ENCODE peak calls at places on chromosomes 3 and 15, in ten cellular contexts. One of them, this sample, is unnamed. For H3K4me1, the result is how much of the 10 kb centered on the place peaks cover.

GRCh38 chr15:80247320-80247719 is 4.7 kb downstream of the CTXND1 start:
- DNase-seq in sigmoid colon: peak
- DNase-seq in A549: no peak
- DNase-seq in K562: no peak
- DNase-seq in esophagus muscularis mucosa: no peak
- DNase-seq in suprapubic skin: no peak
- DNase-seq in H1: no peak
- DNase-seq in tibial nerve: no peak
- DNase-seq in ovary: no peak
- DNase-seq in transverse colon: no peak
- DNase-seq in this sample: no peak

GRCh38 chr3:16559664-16560365 is 45.4 kb downstream of the DAZL start:
- DNase-seq in transverse colon: no peak
- DNase-seq in H1: no peak
- DNase-seq in A549: no peak
- DNase-seq in sigmoid colon: no peak
- DNase-seq in tibial nerve: no peak
- DNase-seq in ovary: no peak
- DNase-seq in K562: no peak
- DNase-seq in suprapubic skin: no peak
- DNase-seq in esophagus muscularis mucosa: no peak
- DNase-seq in this sample: no peak

GRCh38 chr3:3625461-3626271 is 173.6 kb upstream of the LRRN1 start:
- DNase-seq in ovary: no peak
- DNase-seq in tibial nerve: no peak
- DNase-seq in transverse colon: no peak
- DNase-seq in A549: no peak
- DNase-seq in H1: no peak
- DNase-seq in K562: no peak
- DNase-seq in sigmoid colon: no peak
- DNase-seq in esophagus muscularis mucosa: no peak
- DNase-seq in suprapubic skin: no peak
- DNase-seq in this sample: no peak

GRCh38 chr15:27418729-27419128 is 447.7 kb downstream of the GABRG3 start:
- DNase-seq in transverse colon: no peak
- DNase-seq in esophagus muscularis mucosa: no peak
- DNase-seq in K562: no peak
- DNase-seq in sigmoid colon: no peak
- DNase-seq in A549: no peak
- DNase-seq in H1: no peak
- DNase-seq in suprapubic skin: no peak
- DNase-seq in ovary: no peak
- DNase-seq in tibial nerve: no peak
- DNase-seq in this sample: no peak

GRCh38 chr3:128343287-128344045 is 123.2 kb downstream of the DNAJB8 start:
- DNase-seq in suprapubic skin: no peak
- DNase-seq in esophagus muscularis mucosa: no peak
- DNase-seq in K562: peak
- DNase-seq in ovary: no peak
- DNase-seq in transverse colon: no peak
- DNase-seq in sigmoid colon: peak
- DNase-seq in H1: no peak
- DNase-seq in A549: peak
- DNase-seq in tibial nerve: no peak
- DNase-seq in this sample: peak

GRCh38 chr15:58396181-58396580 is 35.6 kb upstream of the LIPC start:
- DNase-seq in K562: no peak
- DNase-seq in tibial nerve: no peak
- DNase-seq in H1: no peak
- DNase-seq in transverse colon: no peak
- DNase-seq in sigmoid colon: no peak
- DNase-seq in suprapubic skin: no peak
- DNase-seq in A549: no peak
- DNase-seq in esophagus muscularis mucosa: no peak
- DNase-seq in ovary: no peak
- DNase-seq in this sample: no peak

GRCh38 chr3:32443471-32443870 is 51.8 kb downstream of the CMTM7 start:
- DNase-seq in K562: no peak
- DNase-seq in tibial nerve: no peak
- DNase-seq in sigmoid colon: no peak
- DNase-seq in A549: no peak
- DNase-seq in ovary: no peak
- DNase-seq in esophagus muscularis mucosa: no peak
- DNase-seq in suprapubic skin: no peak
- DNase-seq in H1: no peak
- DNase-seq in transverse colon: no peak
- DNase-seq in this sample: no peak

GRCh38 chr15:88891540-88892254 is 3.6 kb downstream of the HAPLN3 start:
- DNase-seq in K562: no peak
- DNase-seq in esophagus muscularis mucosa: no peak
- DNase-seq in suprapubic skin: no peak
- DNase-seq in transverse colon: no peak
- DNase-seq in ovary: no peak
- DNase-seq in tibial nerve: no peak
- DNase-seq in H1: no peak
- DNase-seq in sigmoid colon: no peak
- DNase-seq in A549: no peak
- DNase-seq in this sample: no peak

GRCh38 chr3:120839120-120839519 is 68.9 kb upstream of the STXBP5L start:
- DNase-seq in esophagus muscularis mucosa: no peak
- DNase-seq in A549: no peak
- DNase-seq in suprapubic skin: no peak
- DNase-seq in K562: no peak
- DNase-seq in ovary: no peak
- DNase-seq in transverse colon: no peak
- DNase-seq in H1: no peak
- DNase-seq in sigmoid colon: no peak
- DNase-seq in tibial nerve: no peak
- DNase-seq in this sample: no peak

GRCh38 chr3:171770689-171771620 is 39.3 kb downstream of the PLD1 start:
- DNase-seq in sigmoid colon: no peak
- DNase-seq in H1: no peak
- DNase-seq in transverse colon: peak
- DNase-seq in ovary: no peak
- DNase-seq in esophagus muscularis mucosa: no peak
- DNase-seq in A549: peak
- DNase-seq in K562: peak
- DNase-seq in tibial nerve: peak
- DNase-seq in suprapubic skin: no peak
- DNase-seq in this sample: peak

DNA sequence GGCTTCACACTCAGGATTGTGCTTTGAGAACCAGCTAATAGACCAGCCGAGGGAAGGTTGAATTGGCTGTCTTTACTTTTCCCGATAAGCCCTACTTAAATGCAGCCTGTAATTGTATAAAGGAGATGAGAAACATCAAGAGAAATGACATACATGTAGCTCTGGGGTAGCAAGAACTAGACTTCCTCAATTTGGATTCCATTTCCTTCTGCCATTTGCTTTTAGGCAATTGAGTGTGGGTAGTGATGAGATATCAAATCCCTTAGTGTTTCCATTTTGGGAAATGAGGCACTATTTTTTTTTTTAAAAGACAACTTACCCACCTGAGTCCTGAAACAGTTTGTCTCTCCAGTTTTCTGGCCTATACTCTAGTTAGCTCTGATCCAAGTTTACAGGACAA is 2.2 kb downstream of the INAFM2 start:
- DNase-seq in sigmoid colon: no peak
- DNase-seq in esophagus muscularis mucosa: no peak
- DNase-seq in tibial nerve: no peak
- DNase-seq in ovary: no peak
- DNase-seq in H1: no peak
- DNase-seq in suprapubic skin: no peak
- DNase-seq in K562: no peak
- DNase-seq in A549: no peak
- DNase-seq in transverse colon: no peak
- DNase-seq in this sample: no peak
- H3K4me1 ChIP-seq in sigmoid colon: half or more
- H3K4me1 ChIP-seq in esophagus muscularis mucosa: half or more
- H3K4me1 ChIP-seq in tibial nerve: under half
- H3K4me1 ChIP-seq in ovary: under half
- H3K4me1 ChIP-seq in H1: under half
- H3K4me1 ChIP-seq in suprapubic skin: under half
- H3K4me1 ChIP-seq in K562: under half
- H3K4me1 ChIP-seq in A549: under half
- H3K4me1 ChIP-seq in transverse colon: under half
- H3K4me1 ChIP-seq in this sample: under half

DNA sequence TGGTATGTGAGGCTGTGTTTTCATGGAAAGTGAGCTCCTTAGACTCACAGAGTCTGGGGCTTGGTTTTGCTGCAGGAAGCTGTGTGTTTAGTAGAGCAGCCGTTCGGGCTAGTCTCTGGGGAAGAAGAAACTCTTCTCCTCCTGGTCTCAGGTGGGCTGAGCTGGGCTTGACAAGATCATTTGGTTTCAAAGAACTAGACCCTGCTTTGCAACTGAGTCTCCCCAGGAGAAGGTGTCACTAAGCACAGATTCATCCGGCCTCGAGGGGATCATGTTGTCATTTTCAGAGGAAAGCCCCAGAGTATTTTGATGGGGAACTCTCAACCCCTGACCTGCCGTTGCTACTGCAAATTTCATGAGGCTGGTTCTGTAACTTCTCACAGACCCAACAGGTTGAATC is 188.5 kb downstream of the FAM43A start:
- DNase-seq in esophagus muscularis mucosa: peak
- DNase-seq in ovary: no peak
- DNase-seq in K562: no peak
- DNase-seq in transverse colon: no peak
- DNase-seq in sigmoid colon: no peak
- DNase-seq in A549: no peak
- DNase-seq in H1: peak
- DNase-seq in tibial nerve: no peak
- DNase-seq in suprapubic skin: no peak
- DNase-seq in this sample: no peak
- TF ChIP-seq EP300 in esophagus muscularis mucosa: no peak
- TF ChIP-seq EP300 in ovary: no peak
- TF ChIP-seq EP300 in K562: no peak
- TF ChIP-seq EP300 in transverse colon: no peak
- TF ChIP-seq EP300 in sigmoid colon: no peak
- TF ChIP-seq EP300 in A549: no peak
- TF ChIP-seq EP300 in H1: no peak
- TF ChIP-seq EP300 in tibial nerve: no peak
- TF ChIP-seq EP300 in suprapubic skin: no peak
- TF ChIP-seq EP300 in this sample: no peak

GRCh38 chr3:66443404-66443803 is 57.4 kb downstream of the LRIG1 start:
- DNase-seq in sigmoid colon: peak
- DNase-seq in ovary: no peak
- DNase-seq in H1: no peak
- DNase-seq in transverse colon: no peak
- DNase-seq in A549: no peak
- DNase-seq in K562: no peak
- DNase-seq in suprapubic skin: no peak
- DNase-seq in esophagus muscularis mucosa: no peak
- DNase-seq in tibial nerve: no peak
- DNase-seq in this sample: no peak

GRCh38 chr3:66439666-66440344 is 61.0 kb downstream of the LRIG1 start:
- DNase-seq in tibial nerve: no peak
- DNase-seq in A549: no peak
- DNase-seq in esophagus muscularis mucosa: no peak
- DNase-seq in ovary: no peak
- DNase-seq in K562: no peak
- DNase-seq in suprapubic skin: no peak
- DNase-seq in H1: no peak
- DNase-seq in transverse colon: no peak
- DNase-seq in sigmoid colon: peak
- DNase-seq in this sample: no peak

GRCh38 chr3:66441124-66441523 is 59.7 kb downstream of the LRIG1 start:
- DNase-seq in ovary: no peak
- DNase-seq in suprapubic skin: no peak
- DNase-seq in K562: no peak
- DNase-seq in H1: no peak
- DNase-seq in transverse colon: no peak
- DNase-seq in tibial nerve: no peak
- DNase-seq in sigmoid colon: peak
- DNase-seq in esophagus muscularis mucosa: no peak
- DNase-seq in A549: no peak
- DNase-seq in this sample: no peak

GRCh38 chr3:66442254-66443249 is 58.3 kb downstream of the LRIG1 start:
- DNase-seq in sigmoid colon: peak
- DNase-seq in A549: no peak
- DNase-seq in ovary: peak
- DNase-seq in esophagus muscularis mucosa: no peak
- DNase-seq in K562: no peak
- DNase-seq in H1: peak
- DNase-seq in transverse colon: peak
- DNase-seq in tibial nerve: peak
- DNase-seq in suprapubic skin: peak
- DNase-seq in this sample: peak

GRCh38 chr3:66441692-66442091 is 59.1 kb downstream of the LRIG1 start:
- DNase-seq in A549: no peak
- DNase-seq in K562: no peak
- DNase-seq in esophagus muscularis mucosa: no peak
- DNase-seq in transverse colon: no peak
- DNase-seq in sigmoid colon: no peak
- DNase-seq in tibial nerve: no peak
- DNase-seq in suprapubic skin: no peak
- DNase-seq in ovary: no peak
- DNase-seq in H1: no peak
- DNase-seq in this sample: no peak
- H3K4me1 ChIP-seq in A549: under half
- H3K4me1 ChIP-seq in K562: under half
- H3K4me1 ChIP-seq in esophagus muscularis mucosa: half or more
- H3K4me1 ChIP-seq in transverse colon: half or more
- H3K4me1 ChIP-seq in sigmoid colon: half or more
- H3K4me1 ChIP-seq in tibial nerve: under half
- H3K4me1 ChIP-seq in suprapubic skin: half or more
- H3K4me1 ChIP-seq in ovary: under half
- H3K4me1 ChIP-seq in H1: under half
- H3K4me1 ChIP-seq in this sample: under half

DNA sequence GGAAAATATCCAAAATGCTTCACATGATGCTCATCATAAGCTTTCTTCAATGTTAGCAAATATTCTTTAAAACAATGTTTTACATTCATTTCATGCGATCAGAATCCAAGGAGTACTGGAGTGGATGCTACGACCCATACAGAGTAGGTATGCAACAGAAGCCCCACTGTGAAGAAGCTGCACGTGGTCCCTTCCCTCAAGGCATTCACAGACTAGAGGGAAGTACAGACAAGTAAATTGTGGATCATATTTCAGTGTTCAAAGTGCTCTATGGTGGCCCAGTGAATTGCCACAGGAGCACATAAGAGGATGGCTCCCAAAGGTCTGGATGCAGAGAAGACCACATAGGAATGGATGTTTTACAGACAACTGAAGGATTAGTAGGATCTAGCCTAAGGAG is 789.9 kb downstream of the IGSF11 start:
- DNase-seq in A549: no peak
- DNase-seq in sigmoid colon: no peak
- DNase-seq in suprapubic skin: no peak
- DNase-seq in esophagus muscularis mucosa: no peak
- DNase-seq in H1: no peak
- DNase-seq in transverse colon: no peak
- DNase-seq in K562: no peak
- DNase-seq in ovary: no peak
- DNase-seq in tibial nerve: no peak
- DNase-seq in this sample: no peak
- TF ChIP-seq EP300 in A549: no peak
- TF ChIP-seq EP300 in sigmoid colon: no peak
- TF ChIP-seq EP300 in suprapubic skin: no peak
- TF ChIP-seq EP300 in esophagus muscularis mucosa: no peak
- TF ChIP-seq EP300 in H1: no peak
- TF ChIP-seq EP300 in transverse colon: no peak
- TF ChIP-seq EP300 in K562: no peak
- TF ChIP-seq EP300 in ovary: no peak
- TF ChIP-seq EP300 in tibial nerve: no peak
- TF ChIP-seq EP300 in this sample: no peak